ENCODE peak calls at places on chromosomes 2 and 18, in five cellular contexts. H, W, Z, G and R are unnamed samples.

GRCh38 chr2:102063948-102064678 is 72.4 kb downstream of the IL1R2 start:
- DNase-seq in W (peak; percentile 99), H (peak; percentile 100), G (peak; percentile 87), Z (peak; percentile 88), R (peak; percentile 94)

GRCh38 chr2:180952082-180952481 is 28.3 kb upstream of the UBE2E3 start:
- DNase-seq in G (no peak), W (no peak), Z (no peak), H (no peak), R (no peak)

GRCh38 chr2:227629435-227629834 is 12.1 kb downstream of the SCYGR4 start:
- DNase-seq in Z (no peak), W (no peak), G (no peak), H (no peak), R (no peak)

GRCh38 chr18:37476182-37476581 is 89.4 kb downstream of the CELF4 start:
- DNase-seq in Z (peak; percentile 9), G (no peak), H (no peak), W (peak; percentile 2), R (peak; percentile 12)

GRCh38 chr2:9573013-9573708 is 17.5 kb upstream of the ADAM17 start:
- DNase-seq in W (peak; percentile 26), H (no peak), G (no peak), Z (no peak), R (no peak)

GRCh38 chr2:47225061-47225783 is 70.1 kb upstream of the STPG4 start:
- DNase-seq in H (peak; percentile 90), W (peak; percentile 85), Z (no peak), G (peak; percentile 60), R (peak; percentile 57)

GRCh38 chr2:9656270-9656766 is 25.5 kb upstream of the YWHAQ start:
- DNase-seq in Z (peak; percentile 95), W (peak; percentile 98), G (no peak), H (peak; percentile 89), R (no peak)

GRCh38 chr2:5729426-5729825 is 37.2 kb downstream of the SOX11 start:
- DNase-seq in G (no peak), Z (no peak), W (no peak), H (no peak), R (no peak)

GRCh38 chr2:238952261-238952924 is 104.5 kb downstream of the TWIST2 start:
- DNase-seq in W (no peak), H (no peak), G (no peak), Z (no peak), R (no peak)

GRCh38 chr2:173773076-173773475 is 192.1 kb downstream of the SP3 start:
- DNase-seq in W (no peak), H (no peak), G (no peak), Z (no peak), R (no peak)

GRCh38 chr2:29786361-29786760 is 135.0 kb downstream of the ALK start:
- DNase-seq in G (no peak), Z (no peak), W (no peak), H (no peak), R (no peak)

GRCh38 chr2:69139778-69140177 is 126.8 kb downstream of the ANTXR1 start:
- DNase-seq in Z (no peak), W (no peak), H (no peak), G (no peak), R (no peak)

GRCh38 chr2:96262306-96262705 is 3.5 kb downstream of the TMEM127 start:
- DNase-seq in G (no peak), W (no peak), H (no peak), Z (no peak), R (no peak)

GRCh38 chr18:42141439-42141838 is 186.4 kb downstream of the PIK3C3 start:
- DNase-seq in W (peak; percentile 12), H (no peak), Z (no peak), G (no peak), R (no peak)

GRCh38 chr2:213021971-213022899 is 129.2 kb downstream of the IKZF2 start:
- DNase-seq in W (peak; percentile 92), G (no peak), H (peak; percentile 25), Z (no peak), R (no peak)

GRCh38 chr2:129876576-129876975 is 102.9 kb upstream of the RAB6C start:
- DNase-seq in Z (no peak), W (no peak), G (no peak), H (no peak), R (no peak)

GRCh38 chr2:124692707-124693106 is 667.6 kb downstream of the CNTNAP5 start:
- DNase-seq in W (no peak), H (no peak), Z (no peak), G (no peak), R (no peak)

GRCh38 chr2:46151582-46151981 is 145.6 kb upstream of the EPAS1 start:
- DNase-seq in W (peak; percentile 35), H (no peak), G (no peak), Z (no peak), R (no peak)

GRCh38 chr2:121184248-121184862 is 100.6 kb downstream of the TFCP2L1 start:
- DNase-seq in H (no peak), W (no peak), Z (no peak), G (no peak), R (no peak)

GRCh38 chr18:32915526-32915925 is 142.7 kb upstream of the KLHL14 start:
- DNase-seq in W (no peak), H (no peak), G (no peak), Z (no peak), R (no peak)

GRCh38 chr2:149527998-149528775 is 59.4 kb downstream of the MMADHC start:
- DNase-seq in W (no peak), G (no peak), Z (no peak), H (no peak), R (no peak)

GRCh38 chr2:19264847-19265246 is 93.6 kb downstream of the OSR1 start:
- DNase-seq in W (no peak), Z (no peak), H (no peak), G (no peak), R (no peak)

GRCh38 chr2:225824748-225825449 is 425.4 kb downstream of the NYAP2 start:
- DNase-seq in G (no peak), Z (no peak), W (no peak), H (no peak), R (no peak)

GRCh38 chr2:143379955-143380354 is 250.7 kb downstream of the ARHGAP15 start:
- DNase-seq in G (no peak), W (no peak), H (no peak), Z (no peak), R (no peak)

GRCh38 chr2:210553371-210553770 is 3.0 kb upstream of the CPS1 start:
- DNase-seq in H (peak; percentile 29), G (no peak), W (peak; percentile 40), Z (no peak), R (no peak)

GRCh38 chr18:44799422-44800421 is 119.0 kb downstream of the SETBP1 start:
- DNase-seq in W (no peak), G (no peak), H (no peak), Z (no peak), R (no peak)

GRCh38 chr2:157867703-157868102 is 8.4 kb downstream of the ACVR1 start:
- DNase-seq in Z (no peak), H (no peak), G (no peak), W (no peak), R (no peak)

GRCh38 chr2:229691631-229692030 is 22.7 kb downstream of the DNER start:
- DNase-seq in H (no peak), G (no peak), Z (no peak), W (no peak), R (no peak)

GRCh38 chr2:176556383-176556782 is 287.1 kb downstream of the MTX2 start:
- DNase-seq in G (no peak), Z (no peak), W (no peak), H (no peak), R (no peak)

GRCh38 chr2:216774620-216775019 is 79.3 kb upstream of the IGFBP5 start:
- DNase-seq in H (peak; percentile 44), Z (no peak), W (peak; percentile 49), G (no peak), R (no peak)

GRCh38 chr2:7037340-7038333 is 120.4 kb downstream of the RNF144A start:
- DNase-seq in H (peak; percentile 68), W (peak; percentile 89), G (peak; percentile 76), Z (peak; percentile 69), R (peak; percentile 80)

DNA sequence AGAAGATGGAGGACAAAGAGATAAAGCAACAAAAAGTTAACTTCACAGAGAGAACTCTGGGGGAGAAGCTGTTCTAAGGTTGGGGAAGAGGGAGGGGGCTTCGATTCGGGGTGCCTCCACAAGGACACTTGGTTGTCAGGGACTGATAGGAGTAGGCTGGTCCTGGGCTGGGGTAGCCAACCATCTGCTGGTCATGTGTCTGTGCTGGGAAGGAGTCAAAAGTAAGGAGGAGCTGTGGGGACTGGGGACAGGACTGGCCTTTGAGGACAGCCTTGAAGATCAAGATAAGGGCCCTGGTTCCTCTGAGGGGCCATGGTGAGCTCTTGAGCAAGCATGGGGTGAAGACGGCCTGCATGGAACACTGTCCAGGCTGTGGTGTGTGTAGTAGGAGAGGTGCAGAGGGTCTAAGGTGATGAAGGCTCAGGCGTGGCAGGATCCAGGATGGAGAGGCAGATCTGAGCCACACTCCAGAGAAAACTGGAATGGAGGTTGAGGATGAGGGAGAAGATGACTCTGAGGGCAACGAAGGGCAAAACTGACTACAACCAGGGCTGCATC is 1.7 kb downstream of the CYP27A1 start:
- DNase-seq in G (no peak), W (no peak), Z (no peak), H (no peak), R (no peak)
- H3K4me3 ChIP-seq in G (peak overlapping the region; percentile 75), W (no peak overlapping the region), Z (no peak overlapping the region), H (no peak overlapping the region), R (no peak overlapping the region)

GRCh38 chr2:152613235-152613634 is 104.0 kb downstream of the PRPF40A start:
- DNase-seq in W (no peak), G (no peak), Z (no peak), H (no peak), R (no peak)
- H3K4me3 ChIP-seq in W (no peak overlapping the region), G (no peak overlapping the region), Z (no peak overlapping the region), H (no peak overlapping the region), R (no peak overlapping the region)

DNA sequence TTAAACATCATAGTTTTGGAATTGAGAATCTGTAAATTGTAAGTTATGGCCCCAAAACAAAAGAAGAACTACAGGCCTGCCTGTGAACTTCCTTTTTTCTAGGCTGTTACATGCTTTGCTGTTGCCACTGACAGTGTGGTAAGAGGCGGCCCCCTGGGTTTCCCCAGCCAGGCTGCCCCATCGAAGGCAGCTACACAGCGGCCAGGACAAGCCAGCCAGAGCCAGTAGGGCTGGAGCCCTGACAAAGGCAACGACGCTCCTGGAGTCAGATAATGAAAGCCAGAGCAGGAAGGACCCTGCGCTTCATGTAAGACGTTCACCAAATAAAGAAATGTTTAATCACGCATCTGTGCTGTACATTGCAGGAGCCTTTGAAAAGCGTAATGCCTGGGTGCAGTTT is 55.0 kb downstream of the ANKRD44 start:
- DNase-seq in W (peak; percentile 58), H (peak; percentile 56), Z (no peak), G (peak; percentile 85), R (peak; percentile 17)
- H3K4me3 ChIP-seq in W (peak overlapping the region; percentile 26), H (no peak overlapping the region), Z (no peak overlapping the region), G (no peak overlapping the region), R (no peak overlapping the region)

DNA sequence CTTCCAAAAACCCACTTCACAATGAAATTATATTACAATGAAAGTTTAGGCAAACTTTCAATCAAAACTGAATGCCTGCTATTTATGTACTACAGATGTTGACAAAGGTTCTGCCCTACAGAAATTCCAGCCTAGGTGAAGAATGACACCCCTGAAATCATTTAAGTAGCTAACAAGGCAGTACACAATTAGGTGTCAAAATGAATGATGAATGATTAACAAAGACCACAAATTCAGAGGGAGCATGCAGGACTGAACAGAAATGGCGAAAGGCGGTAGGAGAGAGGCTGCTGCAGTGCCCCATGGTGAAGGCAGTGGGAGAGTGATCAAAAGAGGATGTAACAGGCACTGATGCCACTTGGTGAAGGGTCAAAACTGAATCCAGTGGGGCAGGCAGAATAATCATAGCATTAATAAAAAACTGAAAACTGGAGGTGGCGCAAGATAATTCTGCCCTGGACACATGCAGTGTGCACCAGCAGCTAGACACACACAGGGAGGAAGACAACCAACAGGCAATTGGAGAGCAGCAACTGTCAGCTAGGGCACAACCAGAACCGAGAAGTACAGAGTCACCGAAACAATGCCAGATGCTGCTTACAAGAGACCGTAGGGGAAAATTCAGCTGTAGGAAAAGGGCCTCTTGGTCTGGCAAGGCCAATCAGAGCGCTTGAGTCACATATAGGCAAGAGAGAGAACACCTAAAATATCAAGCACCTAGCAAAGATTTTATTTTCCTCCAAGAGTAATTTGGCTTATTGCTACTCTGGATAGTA is 4.5 kb downstream of the TMEM131 start:
- DNase-seq in G (no peak), H (no peak), Z (no peak), W (no peak), R (no peak)
- H3K4me3 ChIP-seq in G (no peak overlapping the region), H (no peak overlapping the region), Z (no peak overlapping the region), W (no peak overlapping the region), R (no peak overlapping the region)